ENCODE peak calls at places on chromosomes 6 and 20, in four cellular contexts. W is H1, M is K562, D is GM12878. E is an unnamed sample.

GRCh38 chr6:7424967-7425807 is 35.6 kb downstream of the RIOK1 start:
- DNase-seq in W (peak; percentile 41), M (peak; percentile 39), D (no peak), E (no peak)

GRCh38 chr6:142714956-142715355 is 230.0 kb downstream of the HIVEP2 start:
- DNase-seq in W (no peak), M (no peak), D (no peak), E (no peak)

GRCh38 chr6:109612268-109612667 is 78.7 kb downstream of the AK9 start:
- DNase-seq in W (no peak), M (no peak), D (no peak), E (no peak)

GRCh38 chr6:63644668-63645326 is 9.2 kb downstream of the PHF3 start:
- DNase-seq in W (no peak), M (no peak), D (no peak), E (no peak)

GRCh38 chr20:51985013-51985415 is 182.7 kb upstream of the SALL4 start:
- DNase-seq in W (no peak), M (no peak), D (no peak), E (no peak)

GRCh38 chr6:170438402-170438753 is 114.7 kb downstream of the PSMB1 start:
- DNase-seq in W (peak; percentile 78), M (peak; percentile 62), D (no peak), E (peak; percentile 63)

GRCh38 chr6:148530394-148530923 is 187.8 kb downstream of the SASH1 start:
- DNase-seq in W (no peak), M (peak; percentile 61), D (no peak), E (peak; percentile 13)

GRCh38 chr20:57792386-57793095 is 82.7 kb upstream of the PMEPA1 start:
- DNase-seq in W (no peak), M (no peak), D (no peak), E (no peak)

GRCh38 chr6:7469696-7470095 is 71.8 kb upstream of the DSP start:
- DNase-seq in W (no peak), M (no peak), D (no peak), E (no peak)

GRCh38 chr6:143652840-143653239 is 24.9 kb upstream of the PHACTR2 start:
- DNase-seq in W (no peak), M (no peak), D (no peak), E (no peak)

GRCh38 chr6:47093169-47093568 is 51.0 kb upstream of the ADGRF1 start:
- DNase-seq in W (no peak), M (no peak), D (no peak), E (no peak)

GRCh38 chr20:30503992-30504570 is 753.4 kb upstream of the DEFB115 start:
- DNase-seq in W (no peak), M (no peak), D (no peak), E (no peak)

GRCh38 chr6:117167520-117168271 is 97.7 kb upstream of the VGLL2 start:
- DNase-seq in W (no peak), M (no peak), D (no peak), E (no peak)

GRCh38 chr6:168040856-168041496 is 38.0 kb downstream of the FRMD1 start:
- DNase-seq in W (no peak), M (no peak), D (no peak), E (no peak)

GRCh38 chr20:3165473-3166337 is 6.0 kb upstream of the FASTKD5 start:
- DNase-seq in W (no peak), M (no peak), D (no peak), E (no peak)

GRCh38 chr6:39347906-39348585 is 25.5 kb upstream of the KCNK16 start:
- DNase-seq in W (peak; percentile 97), M (peak; percentile 83), D (no peak), E (peak; percentile 61)

GRCh38 chr6:16286151-16286522 is 47.8 kb downstream of the GMPR start:
- DNase-seq in W (peak; percentile 92), M (peak; percentile 58), D (no peak), E (peak; percentile 52)

GRCh38 chr6:50249493-50249892 is 199.8 kb upstream of the DEFB112 start:
- DNase-seq in W (no peak), M (no peak), D (no peak), E (no peak)

GRCh38 chr6:81067057-81067456 is 685.4 kb downstream of the TENT5A start:
- DNase-seq in W (no peak), M (no peak), D (no peak), E (no peak)

GRCh38 chr20:6595704-6596103 is 171.8 kb upstream of the BMP2 start:
- DNase-seq in W (no peak), M (no peak), D (no peak), E (no peak)

GRCh38 chr6:125791151-125791819 is 525 bp downstream of the NCOA7 start:
- DNase-seq in W (no peak), M (peak; percentile 54), D (no peak), E (no peak)

GRCh38 chr6:72040106-72040505 is 153.8 kb downstream of the RIMS1 start:
- DNase-seq in W (no peak), M (no peak), D (no peak), E (no peak)

GRCh38 chr20:12949429-12949980 is 59.3 kb upstream of the SPTLC3 start:
- DNase-seq in W (no peak), M (no peak), D (no peak), E (no peak)

GRCh38 chr20:46020515-46020914 is 8.5 kb upstream of the SLC12A5 start:
- DNase-seq in W (no peak), M (no peak), D (no peak), E (no peak)

GRCh38 chr6:102853249-102853955 is 1459.9 kb downstream of the GRIK2 start:
- DNase-seq in W (no peak), M (no peak), D (no peak), E (no peak)

GRCh38 chr6:17986656-17987575 is 519 bp downstream of the KIF13A start:
- DNase-seq in W (peak; percentile 75), M (peak; percentile 68), D (no peak), E (no peak)

GRCh38 chr20:15144911-15145310 is 807.5 kb upstream of the FLRT3 start:
- DNase-seq in W (no peak), M (no peak), D (no peak), E (no peak)

GRCh38 chr6:49264496-49264895 is 198.6 kb downstream of the MMUT start:
- DNase-seq in W (no peak), M (no peak), D (no peak), E (no peak)

GRCh38 chr6:133992992-133993682 is 40.1 kb downstream of the TBPL1 start:
- DNase-seq in W (no peak), M (no peak), D (no peak), E (no peak)

GRCh38 chr6:89978749-89979145 is 84.5 kb downstream of the GJA10 start:
- DNase-seq in W (no peak), M (no peak), D (no peak), E (no peak)

GRCh38 chr6:5786321-5787053 is 220.2 kb downstream of the NRN1 start:
- DNase-seq in W (no peak), M (no peak), D (no peak), E (no peak)

GRCh38 chr6:89140347-89141159 is 5.3 kb upstream of the PM20D2 start:
- DNase-seq in W (no peak), M (no peak), D (no peak), E (no peak)

GRCh38 chr20:41476013-41476441 is 109.4 kb upstream of the EMILIN3 start:
- DNase-seq in W (no peak), M (no peak), D (no peak), E (no peak)

GRCh38 chr6:31836036-31836675 is 8.6 kb downstream of the HSPA1B start:
- DNase-seq in W (no peak), M (no peak), D (no peak), E (no peak)

GRCh38 chr20:469746-470490 is 7.6 kb upstream of the TBC1D20 start:
- DNase-seq in W (no peak), M (no peak), D (no peak), E (no peak)
- H3K27me3 ChIP-seq in W (no peaks in the 10 kb centered on the region), M (no peaks in the 10 kb centered on the region), D (no peaks in the 10 kb centered on the region), E (no peaks in the 10 kb centered on the region)

DNA sequence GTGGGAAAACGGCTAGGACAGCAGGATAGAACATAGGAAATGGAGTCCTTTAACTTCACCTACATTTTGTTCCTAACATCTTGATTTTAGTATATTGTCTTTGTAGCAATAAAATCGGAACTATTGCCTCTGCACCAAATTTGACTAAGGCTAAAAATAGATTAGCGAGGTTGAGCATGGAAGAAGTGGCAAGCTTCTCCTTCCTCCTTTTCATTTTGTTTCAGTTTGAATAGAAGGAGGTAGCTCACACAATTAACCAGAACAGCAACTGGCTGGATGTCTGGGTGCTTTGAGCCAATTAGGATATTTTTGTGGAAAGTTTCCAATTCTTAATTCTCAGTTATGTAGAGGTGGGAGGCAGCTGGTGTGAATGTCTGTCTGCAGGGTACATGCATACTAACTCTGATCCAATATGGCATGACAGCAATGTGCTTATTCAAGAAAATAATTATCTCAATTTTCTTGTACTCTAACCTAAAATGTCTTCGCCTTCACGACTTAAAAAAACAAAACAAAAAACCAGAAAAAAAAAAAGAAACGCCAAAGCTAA is 3.1 kb upstream of the HECA start:
- DNase-seq in W (no peak), M (no peak), D (no peak), E (no peak)
- TF ChIP-seq YY1 in W (no peak), M (no peak), D (no peak), E (no peak)

GRCh38 chr6:132499757-132500156 is 13.2 kb downstream of the STX7 start:
- DNase-seq in W (no peak), M (no peak), D (no peak), E (no peak)

GRCh38 chr6:132506869-132507813 is 5.8 kb downstream of the STX7 start:
- DNase-seq in W (no peak), M (no peak), D (no peak), E (no peak)

GRCh38 chr6:132505158-132505557 is 7.8 kb downstream of the STX7 start:
- DNase-seq in W (no peak), M (no peak), D (no peak), E (no peak)

GRCh38 chr6:132506461-132506860 is 6.5 kb downstream of the STX7 start:
- DNase-seq in W (no peak), M (no peak), D (no peak), E (no peak)

GRCh38 chr6:132504757-132505156 is 8.2 kb downstream of the STX7 start:
- DNase-seq in W (no peak), M (no peak), D (no peak), E (no peak)
- H3K4me1 ChIP-seq in W (no peaks in the 10 kb centered on the region), M (no peaks in the 10 kb centered on the region), D (peaks cover 34% of the 10 kb centered on the region), E (no peaks in the 10 kb centered on the region)

GRCh38 chr6:100220543-100220942 is 226.5 kb upstream of the MCHR2 start:
- DNase-seq in W (no peak), M (no peak), D (no peak), E (no peak)
- H3K27me3 ChIP-seq in W (no peaks in the 10 kb centered on the region), M (no peaks in the 10 kb centered on the region), D (no peaks in the 10 kb centered on the region), E (no peaks in the 10 kb centered on the region)

GRCh38 chr6:146788115-146788514 is 189.3 kb downstream of the ADGB start:
- DNase-seq in W (no peak), M (no peak), D (no peak), E (no peak)
- TF ChIP-seq YY1 in W (no peak), M (no peak), D (no peak), E (no peak)

GRCh38 chr6:3310051-3310448 is 51.3 kb downstream of the PSMG4 start:
- DNase-seq in W (no peak), M (no peak), D (no peak), E (no peak)

GRCh38 chr6:3306848-3307247 is 48.1 kb downstream of the PSMG4 start:
- DNase-seq in W (no peak), M (no peak), D (no peak), E (no peak)

GRCh38 chr6:3307436-3307835 is 48.7 kb downstream of the PSMG4 start:
- DNase-seq in W (no peak), M (no peak), D (no peak), E (no peak)

GRCh38 chr6:3309391-3310050 is 50.8 kb downstream of the PSMG4 start:
- DNase-seq in W (no peak), M (no peak), D (no peak), E (no peak)

GRCh38 chr6:3308106-3308505 is 49.4 kb downstream of the PSMG4 start:
- DNase-seq in W (no peak), M (no peak), D (no peak), E (no peak)
- H3K4me1 ChIP-seq in W (no peaks in the 10 kb centered on the region), M (no peaks in the 10 kb centered on the region), D (no peaks in the 10 kb centered on the region), E (peaks cover 14% of the 10 kb centered on the region)

E was measured in NT2/D1.